ENCODE peak calls at places on chromosomes 1 and 21, in eight cellular contexts. Q, P, W, V, B, T, R and M are unnamed samples.

GRCh38 chr1:18175530-18176377 is 68.2 kb downstream of the IGSF21 start:
- DNase-seq in Q (no peak), T (peak), R (no peak), V (no peak), B (no peak), W (no peak), P (no peak), M (peak)

GRCh38 chr21:45326169-45326833 is 38.6 kb upstream of the POFUT2 start:
- DNase-seq in B (no peak), R (no peak), T (peak), V (no peak), P (no peak), W (peak), Q (no peak), M (peak)

GRCh38 chr1:205583461-205584130 is 48.2 kb downstream of the ELK4 start:
- DNase-seq in W (no peak), T (no peak), Q (no peak), P (peak), V (no peak), B (no peak), R (no peak), M (no peak)

GRCh38 chr1:12019858-12020509 is 686 bp downstream of the MIIP start:
- DNase-seq in Q (no peak), T (no peak), W (peak), R (no peak), B (no peak), P (no peak), V (peak), M (no peak)

GRCh38 chr1:227885135-227885647 is 62.5 kb downstream of the WNT9A start:
- DNase-seq in Q (no peak), B (no peak), V (no peak), W (no peak), T (peak), R (no peak), P (no peak), M (peak)

GRCh38 chr1:202240956-202241355 is 47.4 kb downstream of the LGR6 start:
- DNase-seq in Q (no peak), B (no peak), W (no peak), T (no peak), P (no peak), V (no peak), R (no peak), M (no peak)

GRCh38 chr1:240667351-240667750 is 55.4 kb upstream of the GREM2 start:
- DNase-seq in T (no peak), R (no peak), Q (no peak), V (no peak), W (no peak), P (no peak), B (no peak), M (no peak)

GRCh38 chr1:72435025-72435424 is 152.7 kb upstream of the NEGR1 start:
- DNase-seq in B (no peak), P (no peak), W (peak), R (no peak), Q (no peak), V (no peak), T (no peak), M (no peak)

GRCh38 chr1:240585975-240586374 is 26.0 kb downstream of the GREM2 start:
- DNase-seq in R (no peak), Q (no peak), B (no peak), W (no peak), T (no peak), V (no peak), P (no peak), M (no peak)

GRCh38 chr1:227002531-227003049 is 62.5 kb downstream of the COQ8A start:
- DNase-seq in W (no peak), P (peak), B (no peak), V (no peak), R (no peak), Q (no peak), T (no peak), M (no peak)

GRCh38 chr1:151062738-151063371 is 2.7 kb downstream of the MLLT11 start:
- DNase-seq in V (peak), W (peak), B (no peak), T (no peak), P (no peak), R (no peak), Q (no peak), M (no peak)

GRCh38 chr1:86082183-86082582 is 74.4 kb downstream of the COL24A1 start:
- DNase-seq in T (no peak), V (no peak), W (no peak), P (no peak), Q (no peak), R (no peak), B (no peak), M (no peak)

GRCh38 chr1:64471724-64472276 is 1.9 kb downstream of the CACHD1 start:
- DNase-seq in W (peak), B (no peak), R (no peak), Q (no peak), P (no peak), T (no peak), V (no peak), M (no peak)

GRCh38 chr1:226680653-226681052 is 58.4 kb downstream of the ITPKB start:
- DNase-seq in T (no peak), W (no peak), Q (no peak), B (no peak), V (no peak), R (no peak), P (no peak), M (no peak)

GRCh38 chr1:210143465-210144062 is 89.0 kb upstream of the SERTAD4 start:
- DNase-seq in B (no peak), R (peak), V (peak), W (peak), T (peak), P (peak), Q (peak), M (peak)

GRCh38 chr1:15188145-15188544 is 34.6 kb downstream of the TMEM51 start:
- DNase-seq in W (no peak), V (no peak), P (no peak), Q (no peak), T (no peak), R (no peak), B (no peak), M (peak)

GRCh38 chr21:18204931-18205330 is 39.7 kb upstream of the CHODL start:
- DNase-seq in R (no peak), P (no peak), Q (no peak), T (no peak), B (no peak), W (no peak), V (peak), M (no peak)

GRCh38 chr21:46459356-46460112 is 843 bp downstream of the DIP2A start:
- DNase-seq in Q (peak), P (peak), W (peak), T (peak), V (peak), R (peak), B (no peak), M (peak)

GRCh38 chr21:14962217-14962616 is 102.6 kb downstream of the NRIP1 start:
- DNase-seq in T (no peak), P (no peak), W (no peak), B (no peak), Q (no peak), R (no peak), V (no peak), M (no peak)

GRCh38 chr1:212351588-212352362 is 62.9 kb downstream of the PACC1 start:
- DNase-seq in R (no peak), P (no peak), B (no peak), Q (no peak), V (no peak), T (no peak), W (no peak), M (no peak)

GRCh38 chr21:35933466-35933865 is 126.9 kb downstream of the SETD4 start:
- DNase-seq in W (peak), R (no peak), V (peak), P (peak), B (no peak), T (no peak), Q (peak), M (no peak)

GRCh38 chr1:76073471-76073870 is 1.1 kb upstream of the ST6GALNAC3 start:
- DNase-seq in B (no peak), R (no peak), W (peak), P (no peak), Q (no peak), T (no peak), V (no peak), M (no peak)

GRCh38 chr1:29752141-29752540 is 515.8 kb downstream of the PTPRU start:
- DNase-seq in T (no peak), P (no peak), Q (no peak), B (no peak), W (no peak), R (no peak), V (no peak), M (no peak)

GRCh38 chr1:227797144-227797543 is 18.3 kb upstream of the PRSS38 start:
- DNase-seq in W (no peak), B (no peak), P (no peak), R (no peak), V (no peak), Q (no peak), T (no peak), M (no peak)

GRCh38 chr1:201066986-201067385 is 43.5 kb upstream of the KIF21B start:
- DNase-seq in Q (no peak), R (no peak), P (no peak), T (no peak), B (no peak), W (no peak), V (no peak), M (no peak)

GRCh38 chr1:32239790-32240139 is 7.3 kb upstream of the FAM167B start:
- DNase-seq in R (no peak), Q (no peak), P (peak), B (no peak), W (no peak), T (no peak), V (no peak), M (peak)

GRCh38 chr21:45528981-45529784 is 13.1 kb downstream of the SLC19A1 start:
- DNase-seq in W (no peak), B (no peak), Q (no peak), R (no peak), V (no peak), P (peak), T (peak), M (peak)

GRCh38 chr1:28354121-28354520 is 15.4 kb upstream of the PHACTR4 start:
- DNase-seq in P (no peak), B (no peak), W (peak), R (no peak), T (no peak), V (no peak), Q (no peak), M (no peak)

GRCh38 chr1:66168467-66168887 is 365.5 kb upstream of the SGIP1 start:
- DNase-seq in W (peak), T (no peak), R (no peak), P (no peak), B (no peak), Q (no peak), V (no peak), M (no peak)

GRCh38 chr1:215891673-215892072 is 324.6 kb downstream of the KCTD3 start:
- DNase-seq in T (no peak), Q (no peak), B (no peak), V (no peak), R (no peak), W (peak), P (no peak), M (no peak)

GRCh38 chr1:40519517-40519916 is 10.9 kb downstream of the EXO5 start:
- DNase-seq in W (no peak), T (no peak), R (no peak), B (no peak), Q (no peak), P (no peak), V (no peak), M (no peak)

GRCh38 chr21:34887729-34888568 is 161.2 kb downstream of the RUNX1 start:
- DNase-seq in Q (peak), T (peak), V (peak), W (peak), R (peak), B (no peak), P (peak), M (peak)

GRCh38 chr1:211705439-211706205 is 30.2 kb upstream of the NEK2 start:
- DNase-seq in W (peak), P (no peak), Q (no peak), V (no peak), R (no peak), T (no peak), B (no peak), M (no peak)

GRCh38 chr1:208791458-208791857 is 547.3 kb upstream of the PLXNA2 start:
- DNase-seq in V (no peak), T (no peak), R (no peak), Q (no peak), B (no peak), W (no peak), P (no peak), M (no peak)

GRCh38 chr1:47023268-47024137 is at the start of gene CYP4X1:
- DNase-seq in P (no peak), Q (no peak), T (peak), R (no peak), W (no peak), B (no peak), V (peak), M (peak)

GRCh38 chr1:53172751-53173498 is 23.7 kb upstream of the CPT2 start:
- DNase-seq in T (no peak), W (no peak), V (no peak), Q (no peak), P (no peak), B (no peak), R (peak), M (no peak)

GRCh38 chr1:227152525-227152924 is 165.8 kb downstream of the CDC42BPA start:
- DNase-seq in B (no peak), P (no peak), W (no peak), T (no peak), Q (no peak), R (no peak), V (no peak), M (no peak)

GRCh38 chr1:36408479-36408878 is 10.8 kb upstream of the LSM10 start:
- DNase-seq in V (no peak), R (no peak), T (no peak), Q (no peak), B (no peak), W (peak), P (no peak), M (no peak)

DNA sequence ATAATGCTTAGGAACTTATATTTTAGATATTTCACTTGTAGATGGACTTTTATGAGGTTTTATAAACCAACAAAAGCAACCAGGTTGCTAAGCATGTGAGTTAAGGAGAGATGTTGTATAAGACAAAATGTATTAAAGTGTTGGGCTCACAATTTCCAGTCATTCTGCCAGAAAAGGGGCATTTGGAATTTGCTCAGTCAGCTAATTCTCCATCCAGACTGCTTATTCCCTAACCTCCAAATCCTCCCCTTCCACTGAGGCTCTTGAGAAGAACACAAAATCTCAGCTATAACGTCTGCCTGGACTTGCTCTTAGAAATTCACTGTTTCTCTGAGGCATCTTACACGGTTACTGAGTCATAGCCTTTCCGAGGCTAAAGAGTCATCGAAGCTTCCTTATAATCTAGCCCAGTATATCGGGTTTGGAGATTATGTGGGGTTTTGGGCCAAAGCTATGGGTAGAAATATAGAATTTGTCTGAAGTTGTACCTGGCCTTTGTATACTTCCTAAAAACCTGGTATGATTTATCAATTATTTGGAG is 548.2 kb upstream of the ADGRL4 start:
- DNase-seq in V (no peak), R (no peak), T (no peak), P (no peak), B (no peak), W (peak), Q (no peak), M (no peak)
- H3K4me3 ChIP-seq in V (no peak), R (no peak), T (no peak), P (no peak), B (no peak), W (no peak), Q (no peak), M (no peak)

DNA sequence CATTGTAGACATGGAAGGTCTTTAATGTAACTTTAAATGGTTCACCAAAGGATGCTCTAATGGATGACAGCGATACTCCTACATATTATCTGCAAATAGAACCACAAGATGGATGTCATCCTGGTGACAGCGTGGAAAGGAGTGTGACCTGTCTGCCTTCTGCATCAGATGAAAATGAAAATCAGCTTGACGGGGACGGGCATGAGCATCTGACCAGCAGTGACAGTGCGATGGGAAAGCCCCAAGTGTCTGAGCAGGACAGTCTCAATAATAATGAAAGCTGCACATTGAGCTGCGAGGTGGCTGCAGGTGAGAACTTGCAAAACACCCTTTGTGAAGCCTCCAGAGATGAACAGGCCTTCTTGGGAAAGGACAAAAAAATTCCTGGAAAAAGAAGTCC is 25.2 kb downstream of the CNST start:
- DNase-seq in W (no peak), R (no peak), V (no peak), B (peak), T (no peak), P (no peak), Q (no peak), M (no peak)
- TF ChIP-seq POLR2A in W (no peak), R (no peak), V (no peak), B (peak), T (no peak), P (no peak), Q (no peak), M (no peak)

GRCh38 chr1:3530086-3530930 is 75.8 kb downstream of the ARHGEF16 start:
- DNase-seq in Q (no peak), B (no peak), P (no peak), R (no peak), V (peak), T (no peak), W (no peak), M (peak)
- TF ChIP-seq CTCF in Q (no peak), B (no peak), P (no peak), R (no peak), V (no peak), T (no peak), W (no peak), M (peak)

GRCh38 chr1:219826290-219826689 is 102.1 kb downstream of the SLC30A10 start:
- DNase-seq in Q (no peak), T (no peak), B (no peak), R (no peak), P (no peak), W (no peak), V (no peak), M (no peak)
- H3K4me3 ChIP-seq in Q (no peak), T (no peak), B (no peak), R (no peak), P (no peak), W (no peak), V (no peak), M (no peak)